ENCODE peak calls at places on chromosomes 7 and 10, in seven cellular contexts. One of them, this sample, is unnamed. For H3K9me3, the result is how much of the 10 kb centered on the place peaks cover.

GRCh38 chr10:123135415-123136141 is at the start of gene HMX3:
- DNase-seq in A549: no peak
- DNase-seq in psoas muscle: no peak
- DNase-seq in adrenal gland: no peak
- DNase-seq in cardiac muscle cell: no peak
- DNase-seq in heart right ventricle: no peak
- DNase-seq in endothelial cell of umbilical vein: no peak
- DNase-seq in this sample: no peak

GRCh38 chr7:131112431-131112830 is 215.2 kb upstream of the MKLN1 start:
- DNase-seq in A549: no peak
- DNase-seq in psoas muscle: no peak
- DNase-seq in heart right ventricle: no peak
- DNase-seq in adrenal gland: no peak
- DNase-seq in cardiac muscle cell: no peak
- DNase-seq in endothelial cell of umbilical vein: no peak
- DNase-seq in this sample: no peak

GRCh38 chr10:79207726-79208125 is 139.0 kb downstream of the ZMIZ1 start:
- DNase-seq in A549: no peak
- DNase-seq in cardiac muscle cell: no peak
- DNase-seq in heart right ventricle: no peak
- DNase-seq in psoas muscle: no peak
- DNase-seq in adrenal gland: no peak
- DNase-seq in endothelial cell of umbilical vein: no peak
- DNase-seq in this sample: no peak

GRCh38 chr10:27611209-27611608 is 107.1 kb downstream of the RAB18 start:
- DNase-seq in cardiac muscle cell: no peak
- DNase-seq in heart right ventricle: no peak
- DNase-seq in psoas muscle: no peak
- DNase-seq in adrenal gland: no peak
- DNase-seq in A549: peak
- DNase-seq in endothelial cell of umbilical vein: no peak
- DNase-seq in this sample: no peak

GRCh38 chr10:24826022-24826421 is 102.3 kb upstream of the ARHGAP21 start:
- DNase-seq in endothelial cell of umbilical vein: peak
- DNase-seq in cardiac muscle cell: no peak
- DNase-seq in adrenal gland: no peak
- DNase-seq in A549: no peak
- DNase-seq in heart right ventricle: no peak
- DNase-seq in psoas muscle: no peak
- DNase-seq in this sample: no peak

GRCh38 chr10:95706990-95707389 is 13.3 kb upstream of the TCTN3 start:
- DNase-seq in endothelial cell of umbilical vein: no peak
- DNase-seq in adrenal gland: no peak
- DNase-seq in A549: no peak
- DNase-seq in cardiac muscle cell: no peak
- DNase-seq in psoas muscle: no peak
- DNase-seq in heart right ventricle: no peak
- DNase-seq in this sample: no peak

GRCh38 chr7:40221836-40222235 is 87.0 kb downstream of the SUGCT start:
- DNase-seq in cardiac muscle cell: no peak
- DNase-seq in A549: no peak
- DNase-seq in heart right ventricle: no peak
- DNase-seq in endothelial cell of umbilical vein: no peak
- DNase-seq in psoas muscle: no peak
- DNase-seq in adrenal gland: no peak
- DNase-seq in this sample: no peak

GRCh38 chr7:30804078-30804661 is 33.0 kb downstream of the MINDY4 start:
- DNase-seq in A549: no peak
- DNase-seq in cardiac muscle cell: no peak
- DNase-seq in heart right ventricle: no peak
- DNase-seq in adrenal gland: no peak
- DNase-seq in endothelial cell of umbilical vein: peak
- DNase-seq in psoas muscle: no peak
- DNase-seq in this sample: no peak

GRCh38 chr10:49594594-49594993 is 15.5 kb upstream of the SLC18A3 start:
- DNase-seq in cardiac muscle cell: peak
- DNase-seq in A549: peak
- DNase-seq in endothelial cell of umbilical vein: peak
- DNase-seq in psoas muscle: no peak
- DNase-seq in adrenal gland: peak
- DNase-seq in heart right ventricle: no peak
- DNase-seq in this sample: no peak

GRCh38 chr10:119029613-119030420 is at the start of gene NANOS1:
- DNase-seq in cardiac muscle cell: peak
- DNase-seq in endothelial cell of umbilical vein: peak
- DNase-seq in adrenal gland: no peak
- DNase-seq in heart right ventricle: no peak
- DNase-seq in A549: peak
- DNase-seq in psoas muscle: peak
- DNase-seq in this sample: no peak

GRCh38 chr10:116470768-116471415 is 43.2 kb downstream of the PNLIPRP3 start:
- DNase-seq in A549: peak
- DNase-seq in psoas muscle: no peak
- DNase-seq in adrenal gland: no peak
- DNase-seq in endothelial cell of umbilical vein: no peak
- DNase-seq in cardiac muscle cell: no peak
- DNase-seq in heart right ventricle: no peak
- DNase-seq in this sample: no peak

GRCh38 chr10:115001506-115002381 is 63.7 kb downstream of the TRUB1 start:
- DNase-seq in heart right ventricle: no peak
- DNase-seq in A549: no peak
- DNase-seq in cardiac muscle cell: no peak
- DNase-seq in psoas muscle: peak
- DNase-seq in adrenal gland: peak
- DNase-seq in endothelial cell of umbilical vein: peak
- DNase-seq in this sample: no peak

GRCh38 chr10:77675347-77675746 is 37.7 kb upstream of the KCNMA1 start:
- DNase-seq in psoas muscle: no peak
- DNase-seq in A549: no peak
- DNase-seq in cardiac muscle cell: no peak
- DNase-seq in heart right ventricle: no peak
- DNase-seq in endothelial cell of umbilical vein: no peak
- DNase-seq in adrenal gland: no peak
- DNase-seq in this sample: no peak

GRCh38 chr10:22486431-22486830 is 141.1 kb downstream of the SPAG6 start:
- DNase-seq in endothelial cell of umbilical vein: no peak
- DNase-seq in A549: no peak
- DNase-seq in cardiac muscle cell: no peak
- DNase-seq in psoas muscle: no peak
- DNase-seq in adrenal gland: no peak
- DNase-seq in heart right ventricle: no peak
- DNase-seq in this sample: no peak

GRCh38 chr7:72336382-72336886 is 75.7 kb downstream of the CALN1 start:
- DNase-seq in A549: no peak
- DNase-seq in endothelial cell of umbilical vein: no peak
- DNase-seq in psoas muscle: no peak
- DNase-seq in cardiac muscle cell: peak
- DNase-seq in adrenal gland: no peak
- DNase-seq in heart right ventricle: no peak
- DNase-seq in this sample: no peak
- H3K9me3 ChIP-seq in A549: under half
- H3K9me3 ChIP-seq in endothelial cell of umbilical vein: under half
- H3K9me3 ChIP-seq in psoas muscle: under half
- H3K9me3 ChIP-seq in cardiac muscle cell: under half
- H3K9me3 ChIP-seq in adrenal gland: under half
- H3K9me3 ChIP-seq in heart right ventricle: under half
- H3K9me3 ChIP-seq in this sample: under half

DNA sequence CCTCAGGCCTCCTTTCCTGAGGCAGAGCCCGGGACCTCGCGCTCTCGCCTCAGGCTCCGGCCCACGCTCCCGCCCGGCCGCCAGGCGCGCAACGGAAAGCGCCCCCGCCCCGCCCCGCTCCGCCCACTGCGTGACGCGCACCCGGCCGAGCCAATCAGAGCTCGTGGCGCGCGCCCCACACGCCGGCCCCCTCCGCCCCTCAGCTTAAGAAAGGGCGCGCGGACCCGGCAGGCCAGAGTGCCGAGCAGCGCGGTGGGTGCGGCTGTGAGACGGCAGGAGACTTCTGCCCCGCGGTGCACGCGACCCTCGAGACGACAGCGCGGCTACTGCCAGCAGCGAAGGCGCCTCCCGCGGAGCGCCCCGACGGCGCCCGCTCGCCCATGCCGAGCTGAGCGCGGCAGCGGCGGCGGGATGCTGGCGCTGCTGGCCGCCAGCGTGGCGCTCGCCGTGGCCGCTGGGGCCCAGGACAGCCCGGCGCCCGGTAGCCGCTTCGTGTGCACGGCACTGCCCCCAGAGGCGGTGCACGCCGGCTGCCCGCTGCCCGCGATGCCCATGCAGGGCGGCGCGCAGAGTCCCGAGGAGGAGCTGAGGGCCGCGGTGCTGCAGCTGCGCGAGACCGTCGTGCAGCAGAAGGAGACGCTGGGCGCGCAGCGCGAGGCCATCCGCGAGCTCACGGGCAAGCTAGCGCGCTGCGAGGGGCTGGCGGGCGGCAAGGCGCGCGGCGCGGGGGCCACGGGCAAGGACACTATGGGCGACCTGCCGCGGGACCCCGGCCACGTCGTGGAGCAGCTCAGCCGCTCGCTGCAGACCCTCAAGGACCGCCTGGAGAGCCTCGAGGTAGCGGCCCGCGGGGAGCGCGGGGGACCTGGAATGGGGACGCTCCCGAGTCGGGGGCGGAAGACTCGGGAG is at the start of gene NPTX2:
- DNase-seq in cardiac muscle cell: peak
- DNase-seq in adrenal gland: peak
- DNase-seq in psoas muscle: peak
- DNase-seq in A549: no peak
- DNase-seq in endothelial cell of umbilical vein: no peak
- DNase-seq in heart right ventricle: peak
- DNase-seq in this sample: no peak
- TF ChIP-seq CTCF in cardiac muscle cell: no peak
- TF ChIP-seq CTCF in adrenal gland: peak
- TF ChIP-seq CTCF in psoas muscle: no peak
- TF ChIP-seq CTCF in A549: no peak
- TF ChIP-seq CTCF in endothelial cell of umbilical vein: peak
- TF ChIP-seq CTCF in heart right ventricle: peak
- TF ChIP-seq CTCF in this sample: no peak

GRCh38 chr7:151126500-151127137 is 40.3 kb downstream of the AGAP3 start:
- DNase-seq in A549: no peak
- DNase-seq in cardiac muscle cell: no peak
- DNase-seq in adrenal gland: no peak
- DNase-seq in endothelial cell of umbilical vein: no peak
- DNase-seq in heart right ventricle: no peak
- DNase-seq in psoas muscle: no peak
- DNase-seq in this sample: no peak

GRCh38 chr7:151125835-151126481 is 39.7 kb downstream of the AGAP3 start:
- DNase-seq in heart right ventricle: no peak
- DNase-seq in endothelial cell of umbilical vein: no peak
- DNase-seq in adrenal gland: no peak
- DNase-seq in psoas muscle: no peak
- DNase-seq in cardiac muscle cell: peak
- DNase-seq in A549: no peak
- DNase-seq in this sample: no peak

GRCh38 chr7:151124899-151125399 is 38.7 kb downstream of the AGAP3 start:
- DNase-seq in adrenal gland: no peak
- DNase-seq in cardiac muscle cell: no peak
- DNase-seq in psoas muscle: no peak
- DNase-seq in A549: no peak
- DNase-seq in endothelial cell of umbilical vein: no peak
- DNase-seq in heart right ventricle: no peak
- DNase-seq in this sample: no peak

GRCh38 chr7:151124205-151124880 is 38.1 kb downstream of the AGAP3 start:
- DNase-seq in adrenal gland: no peak
- DNase-seq in psoas muscle: no peak
- DNase-seq in heart right ventricle: no peak
- DNase-seq in A549: no peak
- DNase-seq in cardiac muscle cell: no peak
- DNase-seq in endothelial cell of umbilical vein: no peak
- DNase-seq in this sample: no peak

GRCh38 chr7:151125459-151125834 is 39.2 kb downstream of the AGAP3 start:
- DNase-seq in endothelial cell of umbilical vein: no peak
- DNase-seq in adrenal gland: no peak
- DNase-seq in A549: no peak
- DNase-seq in cardiac muscle cell: peak
- DNase-seq in psoas muscle: no peak
- DNase-seq in heart right ventricle: peak
- DNase-seq in this sample: no peak
- H3K27ac ChIP-seq in endothelial cell of umbilical vein: no peak
- H3K27ac ChIP-seq in adrenal gland: no peak
- H3K27ac ChIP-seq in A549: no peak
- H3K27ac ChIP-seq in cardiac muscle cell: no peak
- H3K27ac ChIP-seq in psoas muscle: no peak
- H3K27ac ChIP-seq in heart right ventricle: peak
- H3K27ac ChIP-seq in this sample: no peak

GRCh38 chr7:35874881-35875280 is 74.0 kb downstream of the SEPTIN7 start:
- DNase-seq in cardiac muscle cell: no peak
- DNase-seq in psoas muscle: no peak
- DNase-seq in A549: no peak
- DNase-seq in adrenal gland: no peak
- DNase-seq in heart right ventricle: no peak
- DNase-seq in endothelial cell of umbilical vein: no peak
- DNase-seq in this sample: no peak
- H3K9me3 ChIP-seq in cardiac muscle cell: under half
- H3K9me3 ChIP-seq in psoas muscle: under half
- H3K9me3 ChIP-seq in A549: under half
- H3K9me3 ChIP-seq in adrenal gland: under half
- H3K9me3 ChIP-seq in heart right ventricle: under half
- H3K9me3 ChIP-seq in endothelial cell of umbilical vein: under half
- H3K9me3 ChIP-seq in this sample: under half

DNA sequence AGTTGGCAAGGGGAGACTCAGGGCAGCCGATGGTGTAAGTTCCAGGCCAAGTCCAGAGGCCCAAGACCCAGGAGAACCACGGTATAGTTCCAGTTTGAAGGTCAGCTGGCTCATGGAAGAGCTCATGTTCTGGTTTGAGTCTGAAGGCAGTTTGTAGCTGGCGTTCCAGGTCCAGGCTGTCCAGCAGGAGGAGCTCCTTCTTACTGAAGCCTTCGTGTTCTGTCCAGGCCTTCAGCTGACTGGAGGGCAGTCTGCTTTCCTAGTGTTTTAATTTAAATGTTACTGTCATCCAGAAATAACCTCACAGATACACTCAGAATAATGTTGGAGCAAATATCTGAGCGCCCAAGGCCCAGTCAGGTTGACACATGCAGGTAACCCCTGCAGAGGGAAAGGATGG is 4.2 kb downstream of the SUN1 start:
- DNase-seq in endothelial cell of umbilical vein: peak
- DNase-seq in cardiac muscle cell: peak
- DNase-seq in psoas muscle: no peak
- DNase-seq in A549: peak
- DNase-seq in heart right ventricle: no peak
- DNase-seq in adrenal gland: peak
- DNase-seq in this sample: no peak
- TF ChIP-seq CTCF in endothelial cell of umbilical vein: peak
- TF ChIP-seq CTCF in cardiac muscle cell: peak
- TF ChIP-seq CTCF in psoas muscle: peak
- TF ChIP-seq CTCF in A549: peak
- TF ChIP-seq CTCF in heart right ventricle: peak
- TF ChIP-seq CTCF in adrenal gland: peak
- TF ChIP-seq CTCF in this sample: no peak

This sample was measured in CD4-positive, alpha-beta T cell.